ENCODE peak calls at places on chromosome 1, in nine cellular contexts. U is A549, M is fibroblast of lung, F is stomach, A is right lobe of liver, N is body of pancreas, Z is uterus, H is mucosa of descending colon, E is adrenal gland. P is an unnamed sample. For H3K9me3, the result is how much of the 10 kb centered on the place peaks cover.

GRCh38 chr1:165492845-165493244 is 47.9 kb upstream of the RXRG start:
- DNase-seq in U (no peak), M (no peak), F (no peak), A (no peak), N (no peak), Z (no peak), H (no peak), E (no peak), P (no peak)

GRCh38 chr1:2978691-2979190 is 42.5 kb upstream of the ACTRT2 start:
- DNase-seq in U (no peak), M (no peak), F (no peak), A (no peak), N (no peak), Z (no peak), H (no peak), E (no peak), P (no peak)

GRCh38 chr1:150516616-150517015 is 1.1 kb downstream of the FALEC start:
- DNase-seq in U (peak), M (peak), F (no peak), A (no peak), N (no peak), Z (no peak), H (peak), E (no peak), P (peak)

GRCh38 chr1:223609961-223610360 is 55.5 kb downstream of the CAPN8 start:
- DNase-seq in U (no peak), M (no peak), F (no peak), A (no peak), N (no peak), Z (no peak), H (no peak), E (no peak), P (no peak)

GRCh38 chr1:29646161-29646775 is 409.9 kb downstream of the PTPRU start:
- DNase-seq in U (no peak), M (no peak), F (no peak), A (peak), N (no peak), Z (no peak), H (no peak), E (no peak), P (no peak)

GRCh38 chr1:12202190-12202497 is 27.7 kb upstream of the VPS13D start:
- DNase-seq in U (no peak), M (no peak), F (no peak), A (no peak), N (no peak), Z (no peak), H (no peak), E (no peak), P (no peak)

GRCh38 chr1:204725821-204726448 is 40.4 kb upstream of the LRRN2 start:
- DNase-seq in U (peak), M (peak), F (no peak), A (no peak), N (no peak), Z (no peak), H (no peak), E (no peak), P (no peak)

GRCh38 chr1:158724442-158724841 is 3.9 kb upstream of the OR6K3 start:
- DNase-seq in U (no peak), M (no peak), F (no peak), A (no peak), N (no peak), Z (no peak), H (no peak), E (no peak), P (no peak)

GRCh38 chr1:5754817-5755551 is 237.2 kb downstream of the NPHP4 start:
- DNase-seq in U (no peak), M (no peak), F (no peak), A (no peak), N (no peak), Z (no peak), H (no peak), E (no peak), P (no peak)

GRCh38 chr1:24886241-24886640 is 43.8 kb downstream of the RUNX3 start:
- DNase-seq in U (no peak), M (no peak), F (peak), A (peak), N (no peak), Z (no peak), H (no peak), E (no peak), P (no peak)

GRCh38 chr1:80533178-80533577 is 1267.6 kb upstream of the ADGRL2 start:
- DNase-seq in U (no peak), M (no peak), F (no peak), A (no peak), N (no peak), Z (no peak), H (no peak), E (no peak), P (no peak)

GRCh38 chr1:30756545-30757195 is 904 bp downstream of the LAPTM5 start:
- DNase-seq in U (peak), M (peak), F (peak), A (peak), N (no peak), Z (no peak), H (peak), E (peak), P (no peak)

GRCh38 chr1:64240209-64240608 is 36.8 kb downstream of the UBE2U start:
- DNase-seq in U (no peak), M (peak), F (no peak), A (no peak), N (no peak), Z (no peak), H (no peak), E (no peak), P (no peak)

GRCh38 chr1:22163578-22163977 is 20.7 kb upstream of the WNT4 start:
- DNase-seq in U (no peak), M (no peak), F (peak), A (no peak), N (no peak), Z (no peak), H (peak), E (no peak), P (no peak)

GRCh38 chr1:22166439-22166838 is 23.5 kb upstream of the WNT4 start:
- DNase-seq in U (no peak), M (no peak), F (no peak), A (no peak), N (no peak), Z (no peak), H (no peak), E (no peak), P (no peak)

GRCh38 chr1:22164841-22165808 is 22.2 kb upstream of the WNT4 start:
- DNase-seq in U (no peak), M (no peak), F (no peak), A (no peak), N (no peak), Z (no peak), H (no peak), E (no peak), P (no peak)

GRCh38 chr1:22159858-22160257 is 17.0 kb upstream of the WNT4 start:
- DNase-seq in U (no peak), M (no peak), F (no peak), A (no peak), N (no peak), Z (no peak), H (no peak), E (no peak), P (no peak)

GRCh38 chr1:22163137-22163536 is 20.2 kb upstream of the WNT4 start:
- DNase-seq in U (no peak), M (no peak), F (no peak), A (no peak), N (no peak), Z (no peak), H (no peak), E (no peak), P (no peak)
- H3K4me3 ChIP-seq in U (no peak), M (no peak), F (no peak), A (no peak), N (no peak), Z (no peak), H (no peak), E (no peak), P (no peak)

DNA sequence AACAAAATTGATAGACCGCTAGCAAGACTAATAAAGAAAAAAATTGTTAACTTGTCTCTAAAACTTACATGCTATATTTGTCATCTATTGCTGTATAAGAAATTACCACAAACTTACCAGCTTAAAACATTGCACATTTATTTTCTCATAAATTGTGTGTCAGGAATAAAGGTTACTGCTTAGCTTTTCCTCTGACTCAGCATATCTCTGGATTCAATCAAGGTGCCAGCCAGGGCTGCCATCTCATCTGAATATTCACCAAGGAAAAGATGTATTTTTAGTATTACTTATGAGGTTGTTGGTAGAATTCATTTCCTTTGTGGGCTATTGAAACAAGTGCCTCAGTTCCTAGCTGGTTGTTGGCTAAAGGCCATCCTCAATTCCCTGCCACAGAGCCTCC is 912.6 kb upstream of the NEGR1 start:
- DNase-seq in U (no peak), M (no peak), F (no peak), A (no peak), N (no peak), Z (no peak), H (no peak), E (no peak), P (no peak)
- H3K9me3 ChIP-seq in U (under half), M (under half), F (under half), A (under half), N (under half), Z (under half), H (under half), E (under half), P (under half)

GRCh38 chr1:92587445-92587844 is 100.7 kb upstream of the GFI1 start:
- DNase-seq in U (no peak), M (no peak), F (no peak), A (no peak), N (no peak), Z (no peak), H (no peak), E (no peak), P (no peak)

GRCh38 chr1:92585831-92586230 is 99.1 kb upstream of the GFI1 start:
- DNase-seq in U (no peak), M (no peak), F (no peak), A (no peak), N (no peak), Z (no peak), H (no peak), E (no peak), P (no peak)

DNA sequence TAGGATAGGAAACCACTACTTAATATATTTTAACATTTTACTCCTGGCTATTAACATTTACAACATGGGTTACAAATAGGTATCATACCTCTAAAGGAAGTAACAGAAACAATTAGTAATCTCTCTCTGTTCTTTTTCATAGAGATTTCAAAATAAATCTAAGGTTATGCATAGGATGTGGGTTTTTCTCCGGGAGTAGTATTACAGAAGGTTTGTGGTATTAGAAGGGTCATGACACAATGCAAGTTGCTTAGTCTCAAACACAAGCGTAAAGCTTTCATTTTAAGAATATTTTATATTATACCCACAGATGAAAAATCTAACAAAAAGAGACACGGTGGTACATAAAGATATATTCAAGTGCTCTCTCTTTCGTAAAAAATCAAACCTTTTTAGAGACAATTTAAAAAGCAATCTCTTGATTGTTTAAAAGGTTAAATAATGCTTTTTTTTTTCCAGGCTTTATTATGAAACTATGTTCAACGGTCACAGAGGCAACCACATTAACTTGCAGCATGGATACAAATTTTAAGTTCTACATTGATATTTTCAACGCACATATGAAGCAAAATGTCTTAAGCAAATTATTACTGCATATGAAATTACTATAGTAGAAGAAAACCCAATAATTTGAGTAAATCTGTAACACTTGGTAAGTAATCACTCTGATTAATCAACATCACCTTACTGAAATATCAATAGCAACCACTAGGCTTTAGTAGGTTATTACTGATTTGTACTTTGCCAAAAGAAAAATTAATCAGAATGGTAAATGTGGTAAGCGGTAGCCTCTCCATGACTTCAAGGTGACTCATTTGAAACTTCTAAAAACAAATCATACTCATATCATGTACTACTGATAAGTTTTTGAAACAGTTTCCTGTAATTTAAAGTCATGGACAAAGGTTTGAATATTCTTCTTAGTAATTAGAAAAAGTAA is 97.4 kb upstream of the GFI1 start:
- DNase-seq in U (no peak), M (peak), F (no peak), A (no peak), N (no peak), Z (no peak), H (no peak), E (no peak), P (no peak)
- H3K4me3 ChIP-seq in U (no peak), M (peak), F (no peak), A (no peak), N (no peak), Z (no peak), H (no peak), E (no peak), P (no peak)

DNA sequence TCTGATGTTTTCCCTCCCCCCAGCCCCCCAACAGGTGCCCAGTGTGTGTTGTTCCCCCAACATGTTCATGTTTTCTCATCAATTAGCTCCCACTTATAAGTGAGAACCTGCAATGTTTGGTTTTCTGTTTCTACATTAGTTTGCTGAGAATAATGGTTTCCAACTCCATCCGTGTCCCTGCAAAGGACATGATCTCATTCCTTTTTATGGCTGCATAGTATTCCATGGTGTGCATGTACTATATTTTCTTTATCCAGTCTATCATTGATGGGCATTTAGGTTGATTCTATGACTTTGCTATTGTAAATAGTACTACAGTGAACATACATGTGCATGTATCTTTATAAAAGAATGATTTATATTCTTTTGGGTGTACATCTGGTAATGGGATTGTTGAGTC is 24.6 kb downstream of the ZNF678 start:
- DNase-seq in U (no peak), M (no peak), F (no peak), A (no peak), N (no peak), Z (no peak), H (no peak), E (no peak), P (no peak)
- H3K9me3 ChIP-seq in U (under half), M (under half), F (under half), A (under half), N (under half), Z (under half), H (half or more), E (under half), P (under half)

DNA sequence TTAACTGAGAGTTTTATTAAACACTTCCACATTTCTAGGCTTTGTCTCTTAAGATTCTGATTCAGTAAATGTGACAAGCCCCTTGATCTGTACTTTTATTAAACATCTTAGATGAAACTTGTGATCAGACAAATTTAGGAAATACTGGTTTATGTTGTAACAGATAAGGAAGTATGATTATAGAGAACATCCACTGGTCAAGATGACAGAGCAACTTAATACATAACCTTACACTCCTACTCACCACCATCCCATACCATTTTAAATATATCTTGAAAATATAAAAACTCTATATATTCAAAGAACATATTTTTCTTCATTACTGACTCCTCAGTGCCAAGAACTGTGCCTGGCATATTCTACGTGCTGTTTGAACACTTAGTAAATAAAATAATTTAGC is 217.5 kb downstream of the LRRC40 start:
- DNase-seq in U (no peak), M (no peak), F (no peak), A (no peak), N (no peak), Z (no peak), H (no peak), E (no peak), P (no peak)
- H3K4me3 ChIP-seq in U (no peak), M (no peak), F (no peak), A (no peak), N (no peak), Z (no peak), H (no peak), E (no peak), P (no peak)